ENCODE peak calls at places on chromosomes 12 and 14, in nine cellular contexts. V is fibroblast of lung, E is transverse colon, R is GM06990, X is Calu3, S is A549, Y is ascending aorta, L is Peyer's patch, O is HFFc6. C is an unnamed sample.

GRCh38 chr14:94882401-94882800 is 112.5 kb upstream of the GSC start:
- DNase-seq in V (no peak), E (no peak), R (no peak), X (no peak), S (no peak), Y (no peak), L (no peak), O (no peak), C (no peak)

GRCh38 chr12:28967426-28967825 is 181.7 kb upstream of the FAR2 start:
- DNase-seq in V (no peak), E (no peak), R (no peak), X (no peak), S (no peak), Y (no peak), L (no peak), O (no peak), C (no peak)

GRCh38 chr12:130132831-130133635 is 29.2 kb upstream of the FZD10 start:
- DNase-seq in V (no peak), E (no peak), R (no peak), X (no peak), S (no peak), Y (no peak), L (no peak), O (no peak), C (no peak)

GRCh38 chr14:58465425-58465824 is 37.9 kb downstream of the KIAA0586 start:
- DNase-seq in V (peak), E (no peak), R (no peak), X (peak), S (peak), Y (no peak), L (no peak), O (peak), C (no peak)

GRCh38 chr12:131979606-131980005 is 29.9 kb downstream of the EP400 start:
- DNase-seq in V (no peak), E (no peak), R (no peak), X (no peak), S (no peak), Y (no peak), L (no peak), O (no peak), C (no peak)

GRCh38 chr12:108825205-108825950 is 32.0 kb downstream of the SSH1 start:
- DNase-seq in V (peak), E (no peak), R (no peak), X (no peak), S (no peak), Y (no peak), L (peak), O (no peak), C (no peak)

GRCh38 chr14:30607156-30607780 is 14.9 kb upstream of the SCFD1 start:
- DNase-seq in V (peak), E (no peak), R (no peak), X (no peak), S (no peak), Y (no peak), L (no peak), O (peak), C (no peak)

GRCh38 chr14:90630407-90630806 is 185.8 kb downstream of the TTC7B start:
- DNase-seq in V (no peak), E (no peak), R (no peak), X (no peak), S (no peak), Y (peak), L (no peak), O (no peak), C (no peak)

GRCh38 chr12:31020385-31021166 is 53.1 kb upstream of the DDX11 start:
- DNase-seq in V (no peak), E (no peak), R (no peak), X (no peak), S (no peak), Y (no peak), L (no peak), O (no peak), C (no peak)

GRCh38 chr12:77204055-77204454 is 138.7 kb upstream of the E2F7 start:
- DNase-seq in V (no peak), E (no peak), R (no peak), X (peak), S (no peak), Y (no peak), L (no peak), O (no peak), C (no peak)

GRCh38 chr14:94144765-94145164 is 15.4 kb upstream of the IFI27L2 start:
- DNase-seq in V (no peak), E (no peak), R (no peak), X (no peak), S (no peak), Y (no peak), L (no peak), O (no peak), C (no peak)

GRCh38 chr14:40365305-40365704 is 933.1 kb upstream of the FBXO33 start:
- DNase-seq in V (no peak), E (no peak), R (no peak), X (no peak), S (no peak), Y (no peak), L (no peak), O (no peak), C (no peak)

GRCh38 chr12:2396448-2396871 is 343.7 kb downstream of the CACNA1C start:
- DNase-seq in V (peak), E (peak), R (no peak), X (no peak), S (no peak), Y (peak), L (no peak), O (peak), C (no peak)

GRCh38 chr12:7180685-7181084 is 8.8 kb upstream of the PEX5 start:
- DNase-seq in V (no peak), E (no peak), R (no peak), X (no peak), S (no peak), Y (no peak), L (no peak), O (peak), C (no peak)

GRCh38 chr14:94322648-94323570 is at the start of gene SERPINA6:
- DNase-seq in V (peak), E (no peak), R (no peak), X (peak), S (no peak), Y (no peak), L (no peak), O (no peak), C (no peak)

GRCh38 chr14:88493392-88494185 is 61.2 kb downstream of the PTPN21 start:
- DNase-seq in V (no peak), E (no peak), R (no peak), X (no peak), S (no peak), Y (no peak), L (no peak), O (no peak), C (no peak)

GRCh38 chr12:116697305-116698130 is 40.4 kb downstream of the SPRING1 start:
- DNase-seq in V (no peak), E (no peak), R (no peak), X (peak), S (peak), Y (no peak), L (no peak), O (no peak), C (no peak)

GRCh38 chr14:19878029-19878642 is 3.2 kb downstream of the OR4K2 start:
- DNase-seq in V (no peak), E (no peak), R (no peak), X (no peak), S (no peak), Y (no peak), L (no peak), O (no peak), C (no peak)

GRCh38 chr12:122871851-122872785 is 23.8 kb downstream of the VPS37B start:
- DNase-seq in V (peak), E (peak), R (no peak), X (peak), S (no peak), Y (peak), L (peak), O (peak), C (no peak)

DNA sequence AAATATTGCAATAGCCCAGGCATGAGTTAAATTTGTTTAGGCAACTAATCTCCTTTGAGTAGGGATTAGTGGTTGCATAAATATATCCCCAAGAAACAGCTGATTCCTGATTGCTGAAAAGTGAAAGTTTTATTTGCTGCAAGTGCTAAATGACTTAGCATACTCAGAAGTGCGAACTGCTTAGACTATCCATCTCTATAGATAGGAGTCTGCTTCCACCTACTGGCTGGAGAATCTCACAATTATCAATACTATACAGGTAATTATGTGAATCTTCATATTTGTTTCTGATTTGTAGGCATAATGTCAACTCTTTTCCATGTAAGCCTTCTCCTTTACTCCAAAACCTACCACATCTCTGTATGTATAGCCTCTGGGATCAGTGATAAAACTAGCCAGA is 11.9 kb upstream of the SLCO1B3 start:
- DNase-seq in V (peak), E (no peak), R (no peak), X (peak), S (no peak), Y (no peak), L (no peak), O (no peak), C (no peak)
- TF ChIP-seq CTCF in V (no peak), E (peak), R (peak), X (no peak), S (peak), Y (peak), L (no peak), O (no peak), C (no peak)

DNA sequence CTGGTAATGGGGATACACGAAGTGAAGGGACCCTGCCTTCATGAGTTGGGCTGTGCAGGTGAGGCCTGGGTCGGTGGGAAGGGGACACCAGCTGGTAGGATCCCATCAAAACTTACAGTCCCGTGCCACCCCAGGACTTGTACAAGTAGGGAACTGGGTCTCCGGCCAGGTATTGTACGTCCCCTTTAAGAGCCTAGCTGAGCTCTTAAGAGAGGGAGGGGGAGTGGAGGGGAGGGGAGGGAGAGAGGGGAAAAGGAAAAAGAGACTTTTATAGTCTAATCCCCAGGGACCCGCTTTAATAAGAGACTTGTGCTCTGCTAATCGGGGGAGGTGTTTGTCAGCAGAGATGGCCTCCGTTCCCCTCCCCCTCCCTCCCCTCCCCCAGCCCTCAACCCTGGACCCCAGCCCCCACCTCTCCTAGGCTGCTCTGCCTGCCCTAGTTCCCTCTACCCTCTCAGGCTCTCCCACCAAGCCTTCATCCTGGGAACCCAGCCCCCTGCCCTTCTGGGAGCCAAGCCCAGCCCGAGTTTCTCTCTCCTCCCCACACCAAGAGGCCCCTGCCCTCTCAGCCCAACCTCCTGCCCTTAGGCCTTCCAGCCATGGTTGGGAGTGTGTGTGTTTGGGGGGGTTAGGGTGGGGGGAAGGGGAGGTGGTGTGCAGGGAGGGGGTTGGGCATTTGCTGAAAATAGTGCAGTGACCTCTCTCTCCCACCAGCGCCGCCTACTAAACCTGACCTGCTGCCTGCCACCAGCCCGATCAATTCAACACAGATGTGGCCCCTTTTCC is 2.6 kb downstream of the GDF11 start:
- DNase-seq in V (no peak), E (no peak), R (no peak), X (no peak), S (no peak), Y (peak), L (no peak), O (no peak), C (no peak)
- TF ChIP-seq CTCF in V (no peak), E (no peak), R (no peak), X (no peak), S (no peak), Y (no peak), L (no peak), O (no peak), C (no peak)

GRCh38 chr12:47818007-47818376 is 1.7 kb downstream of the HDAC7 start:
- DNase-seq in V (no peak), E (no peak), R (no peak), X (no peak), S (no peak), Y (no peak), L (peak), O (no peak), C (no peak)
- TF ChIP-seq CTCF in V (no peak), E (no peak), R (no peak), X (no peak), S (no peak), Y (no peak), L (no peak), O (no peak), C (no peak)

GRCh38 chr14:102626530-102626929 is 34.1 kb downstream of the RCOR1 start:
- DNase-seq in V (no peak), E (no peak), R (no peak), X (no peak), S (no peak), Y (no peak), L (no peak), O (no peak), C (no peak)
- TF ChIP-seq CTCF in V (no peak), E (no peak), R (no peak), X (no peak), S (no peak), Y (no peak), L (no peak), O (no peak), C (no peak)

GRCh38 chr12:43912851-43913250 is 77.0 kb downstream of the TMEM117 start:
- DNase-seq in V (no peak), E (no peak), R (no peak), X (no peak), S (no peak), Y (no peak), L (no peak), O (no peak), C (no peak)

GRCh38 chr12:43914391-43914790 is 78.5 kb downstream of the TMEM117 start:
- DNase-seq in V (no peak), E (no peak), R (no peak), X (no peak), S (no peak), Y (no peak), L (no peak), O (no peak), C (no peak)

GRCh38 chr12:43917896-43918295 is 82.0 kb downstream of the TMEM117 start:
- DNase-seq in V (no peak), E (no peak), R (no peak), X (no peak), S (no peak), Y (no peak), L (no peak), O (no peak), C (no peak)

GRCh38 chr12:43914923-43915468 is 79.1 kb downstream of the TMEM117 start:
- DNase-seq in V (peak), E (no peak), R (no peak), X (no peak), S (no peak), Y (no peak), L (no peak), O (peak), C (no peak)
- TF ChIP-seq CTCF in V (peak), E (no peak), R (peak), X (no peak), S (peak), Y (no peak), L (no peak), O (peak), C (no peak)

GRCh38 chr12:50192908-50193307 is 25.7 kb upstream of the CERS5 start:
- DNase-seq in V (peak), E (no peak), R (no peak), X (no peak), S (no peak), Y (no peak), L (no peak), O (peak), C (no peak)

GRCh38 chr12:50197297-50197727 is 30.1 kb upstream of the CERS5 start:
- DNase-seq in V (peak), E (no peak), R (no peak), X (no peak), S (no peak), Y (no peak), L (no peak), O (no peak), C (no peak)

GRCh38 chr12:50198829-50199228 is 31.7 kb upstream of the CERS5 start:
- DNase-seq in V (no peak), E (no peak), R (no peak), X (no peak), S (no peak), Y (no peak), L (no peak), O (no peak), C (no peak)

GRCh38 chr12:50195832-50196231 is 28.7 kb upstream of the CERS5 start:
- DNase-seq in V (no peak), E (no peak), R (no peak), X (no peak), S (no peak), Y (peak), L (no peak), O (peak), C (no peak)

DNA sequence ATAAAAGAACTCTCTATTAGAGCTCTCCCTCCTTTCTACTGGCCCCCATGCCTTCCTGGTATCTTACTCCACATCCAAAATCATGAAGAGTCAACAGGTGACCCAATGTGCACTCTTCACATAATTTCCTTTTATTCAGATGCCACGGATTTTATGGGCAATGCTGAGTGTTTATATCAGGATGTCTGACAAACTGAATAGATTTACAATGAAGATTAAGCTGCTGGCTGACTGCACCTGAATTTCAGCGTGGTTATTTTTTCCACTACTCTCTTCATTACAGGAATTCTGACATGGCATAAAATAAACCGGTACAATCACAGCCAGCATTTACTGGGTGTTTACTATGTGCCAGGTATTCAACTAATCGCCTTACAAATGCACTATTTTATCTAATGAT is 29.4 kb upstream of the CERS5 start:
- DNase-seq in V (no peak), E (no peak), R (no peak), X (no peak), S (no peak), Y (no peak), L (no peak), O (no peak), C (no peak)
- TF ChIP-seq CTCF in V (no peak), E (no peak), R (no peak), X (no peak), S (no peak), Y (no peak), L (no peak), O (no peak), C (no peak)

DNA sequence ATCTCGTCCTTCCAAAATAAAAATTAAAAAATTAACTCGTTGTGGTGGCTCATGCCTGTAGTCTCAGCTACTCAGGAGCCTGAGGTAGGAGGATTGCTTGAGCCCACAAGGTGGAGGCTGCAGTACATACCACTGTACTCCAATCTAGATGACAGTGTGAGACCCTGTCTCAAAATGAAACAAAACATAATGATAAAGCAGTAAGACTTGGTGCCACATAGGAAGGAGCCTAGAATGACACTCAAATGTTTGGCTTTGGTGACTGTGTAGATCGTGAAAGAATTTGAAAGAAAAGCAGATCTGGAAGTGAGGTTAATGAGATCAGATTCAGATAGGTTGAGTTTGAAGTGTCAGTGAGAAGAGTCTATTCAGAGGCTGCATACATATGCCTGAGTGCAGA is 150.1 kb upstream of the ATP2B1 start:
- DNase-seq in V (no peak), E (no peak), R (no peak), X (no peak), S (no peak), Y (no peak), L (no peak), O (no peak), C (no peak)
- TF ChIP-seq CTCF in V (no peak), E (no peak), R (no peak), X (no peak), S (no peak), Y (no peak), L (no peak), O (no peak), C (no peak)

GRCh38 chr14:21047378-21047781 is 5.2 kb downstream of the RNASE7 start:
- DNase-seq in V (peak), E (no peak), R (no peak), X (no peak), S (no peak), Y (no peak), L (no peak), O (peak), C (no peak)
- TF ChIP-seq CTCF in V (no peak), E (no peak), R (no peak), X (no peak), S (no peak), Y (no peak), L (no peak), O (no peak), C (no peak)

DNA sequence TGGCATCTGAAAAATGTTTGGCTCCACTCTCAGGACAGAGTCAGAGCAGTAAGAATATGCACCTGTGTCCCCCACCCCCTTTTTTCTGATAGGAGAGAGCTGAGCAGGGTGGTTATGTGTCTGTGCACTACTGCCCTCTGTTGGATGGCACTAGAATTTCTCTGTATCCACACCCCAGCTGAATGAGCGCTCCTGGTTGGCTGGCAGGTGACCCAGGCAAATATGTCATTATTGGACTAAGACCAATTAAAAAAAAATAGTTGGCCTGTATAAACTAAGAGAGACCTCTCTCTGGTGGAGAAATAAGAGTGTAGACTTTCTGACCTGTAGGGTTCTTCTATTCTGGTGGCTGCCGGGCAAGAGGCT is 107.0 kb downstream of the PTCSC3 start:
- DNase-seq in V (peak), E (no peak), R (peak), X (peak), S (peak), Y (no peak), L (no peak), O (peak), C (no peak)
- TF ChIP-seq CTCF in V (peak), E (peak), R (peak), X (peak), S (peak), Y (peak), L (no peak), O (peak), C (peak)

C was measured in omental fat pad.